ENCODE peak calls at places on chromosomes 11 and 22, in four cellular contexts. X is PC-3, Y is left colon, W is HepG2. C is an unnamed sample.

GRCh38 chr22:29621761-29622526 is 18.5 kb downstream of the NF2 start:
- ATAC-seq in Y (peak; percentile 77), X (peak; percentile 57), W (no peak), C (peak; percentile 75)

GRCh38 chr11:79077684-79078379 is 363.0 kb downstream of the TENM4 start:
- ATAC-seq in Y (no peak), W (no peak), X (no peak), C (no peak)

GRCh38 chr11:59953463-59954218 is 10.2 kb upstream of the OOSP4A start:
- ATAC-seq in X (no peak), Y (no peak), W (no peak), C (no peak)

GRCh38 chr11:130947481-130947880 is 31.2 kb upstream of the SNX19 start:
- ATAC-seq in X (no peak), W (no peak), Y (no peak), C (peak; percentile 87)

GRCh38 chr22:40583058-40583741 is 53.3 kb downstream of the MRTFA start:
- ATAC-seq in W (no peak), Y (no peak), X (no peak), C (no peak)

GRCh38 chr11:117875397-117876048 is 935 bp downstream of the FXYD6 start:
- ATAC-seq in W (no peak), Y (no peak), X (no peak), C (no peak)

GRCh38 chr22:46366801-46367706 is 31.5 kb downstream of the TRMU start:
- ATAC-seq in Y (no peak), W (peak; percentile 3), X (peak; percentile 16), C (no peak)

GRCh38 chr22:23240639-23241389 is 60.5 kb downstream of the BCR start:
- ATAC-seq in W (peak; percentile 62), X (peak; percentile 76), Y (peak; percentile 56), C (peak; percentile 60)

GRCh38 chr11:78192223-78192719 is 3.6 kb downstream of the USP35 start:
- ATAC-seq in X (no peak), W (peak; percentile 8), Y (no peak), C (no peak)

GRCh38 chr11:13287026-13287425 is 9.4 kb downstream of the BMAL1 start:
- ATAC-seq in W (no peak), X (no peak), Y (no peak), C (no peak)

GRCh38 chr11:69356703-69357457 is 62.9 kb downstream of the MYEOV start:
- ATAC-seq in W (peak; percentile 77), X (no peak), Y (no peak), C (no peak)

GRCh38 chr11:117992620-117993019 is 6.4 kb downstream of the IL10RA start:
- ATAC-seq in W (no peak), X (no peak), Y (peak; percentile 56), C (no peak)

GRCh38 chr11:2976289-2977063 is 15.7 kb downstream of the NAP1L4 start:
- ATAC-seq in Y (no peak), W (no peak), X (peak; percentile 36), C (no peak)

GRCh38 chr11:36313750-36314500 is 17.8 kb downstream of the PRR5L start:
- ATAC-seq in X (no peak), W (no peak), Y (peak; percentile 35), C (no peak)

GRCh38 chr11:33893711-33894401 is 2.0 kb upstream of the LMO2 start:
- ATAC-seq in Y (no peak), X (no peak), W (no peak), C (peak; percentile 47)

GRCh38 chr22:46829140-46829891 is 66.9 kb downstream of the TBC1D22A start:
- ATAC-seq in X (peak; percentile 80), Y (no peak), W (no peak), C (peak; percentile 76)

GRCh38 chr11:128653828-128654231 is 40.0 kb upstream of the FLI1 start:
- ATAC-seq in X (peak; percentile 99), W (no peak), Y (peak; percentile 68), C (peak; percentile 69)

GRCh38 chr22:40396882-40397281 is 26.5 kb downstream of the SGSM3 start:
- ATAC-seq in X (peak; percentile 90), Y (peak; percentile 94), W (no peak), C (peak; percentile 95)

GRCh38 chr22:19291218-19291579 is 320 bp downstream of the CLTCL1 start:
- ATAC-seq in X (peak; percentile 26), Y (peak; percentile 32), W (peak; percentile 61), C (peak; percentile 6)

GRCh38 chr22:39078329-39078728 is 1.3 kb downstream of the APOBEC3G start:
- ATAC-seq in Y (no peak), X (no peak), W (no peak), C (no peak)

GRCh38 chr11:80980221-80980620 is 1539.4 kb upstream of the TENM4 start:
- ATAC-seq in Y (no peak), W (no peak), X (no peak), C (peak; percentile 86)

GRCh38 chr22:45064313-45065268 is 54.8 kb upstream of the PHF21B start:
- ATAC-seq in Y (no peak), X (peak; percentile 70), W (no peak), C (no peak)

GRCh38 chr22:22893077-22893805 is 5.6 kb downstream of the IGLL5 start:
- ATAC-seq in X (no peak), Y (no peak), W (no peak), C (peak; percentile 14)

GRCh38 chr11:58394195-58394594 is 12.5 kb downstream of the OR5B3 start:
- ATAC-seq in W (no peak), X (peak; percentile 65), Y (no peak), C (no peak)

GRCh38 chr11:80388536-80388935 is 947.7 kb upstream of the TENM4 start:
- ATAC-seq in X (no peak), W (no peak), Y (no peak), C (no peak)

GRCh38 chr11:122398167-122398566 is 257.4 kb upstream of the UBASH3B start:
- ATAC-seq in X (no peak), Y (no peak), W (no peak), C (no peak)

GRCh38 chr11:44120169-44120568 is 24.7 kb downstream of the EXT2 start:
- ATAC-seq in W (peak; percentile 77), Y (peak; percentile 50), X (peak; percentile 63), C (peak; percentile 31)

GRCh38 chr11:95364324-95365295 is 133.6 kb upstream of the SESN3 start:
- ATAC-seq in X (peak; percentile 98), W (peak; percentile 97), Y (peak; percentile 81), C (peak; percentile 68)

GRCh38 chr11:114075891-114076441 is 16.5 kb downstream of the ZBTB16 start:
- ATAC-seq in X (peak; percentile 67), Y (no peak), W (peak; percentile 65), C (no peak)

GRCh38 chr22:37701121-37701786 is 4.4 kb downstream of the TRIOBP start:
- ATAC-seq in Y (no peak), X (no peak), W (no peak), C (no peak)

GRCh38 chr11:114216804-114217195 is 79.4 kb upstream of the NNMT start:
- ATAC-seq in W (no peak), X (no peak), Y (no peak), C (no peak)

GRCh38 chr11:73453562-73453961 is 77.4 kb downstream of the RELT start:
- ATAC-seq in Y (no peak), W (no peak), X (no peak), C (no peak)

GRCh38 chr22:39839198-39839597 is 54.4 kb downstream of the ENTHD1 start:
- ATAC-seq in X (no peak), Y (no peak), W (no peak), C (no peak)

GRCh38 chr11:69064394-69064957 is 15.7 kb downstream of the TPCN2 start:
- ATAC-seq in X (no peak), Y (no peak), W (no peak), C (no peak)